ENCODE peak calls at places on chromosomes 2 and 18, in four cellular contexts. J is thoracic aorta, G is fibroblast of lung, W is Panc1. I is an unnamed sample.

GRCh38 chr2:8641516-8641915 is 40.3 kb upstream of the ID2 start:
- DNase-seq in J (no peak), G (no peak), W (no peak), I (no peak)

GRCh38 chr2:120556908-120557307 is 178.8 kb upstream of the GLI2 start:
- DNase-seq in J (no peak), G (no peak), W (no peak), I (no peak)

GRCh38 chr2:111948832-111949231 is 50.4 kb downstream of the MERTK start:
- DNase-seq in J (no peak), G (no peak), W (no peak), I (no peak)

GRCh38 chr2:85433511-85434089 is 15.1 kb downstream of the SH2D6 start:
- DNase-seq in J (no peak), G (peak), W (no peak), I (peak)

GRCh38 chr2:150465703-150466569 is 21.5 kb downstream of the RND3 start:
- DNase-seq in J (no peak), G (no peak), W (peak), I (peak)

GRCh38 chr2:216013080-216013909 is at the start of gene MREG:
- DNase-seq in J (no peak), G (peak), W (no peak), I (peak)

GRCh38 chr2:141728142-141728541 is 402.7 kb downstream of the LRP1B start:
- DNase-seq in J (no peak), G (no peak), W (no peak), I (no peak)

GRCh38 chr2:224958466-224958857 is 83.8 kb downstream of the DOCK10 start:
- DNase-seq in J (no peak), G (no peak), W (no peak), I (peak)

GRCh38 chr2:32289165-32290054 is 11.7 kb downstream of the YIPF4 start:
- DNase-seq in J (no peak), G (peak), W (peak), I (peak)

GRCh38 chr2:57886196-57886786 is 160.3 kb upstream of the VRK2 start:
- DNase-seq in J (no peak), G (no peak), W (no peak), I (no peak)

GRCh38 chr2:181678033-181678586 is 2.2 kb downstream of the NEUROD1 start:
- DNase-seq in J (no peak), G (peak), W (no peak), I (no peak)

GRCh38 chr2:109205447-109205846 is 76.4 kb downstream of the SH3RF3 start:
- DNase-seq in J (no peak), G (no peak), W (no peak), I (no peak)

GRCh38 chr2:150276737-150277136 is 210.7 kb downstream of the RND3 start:
- DNase-seq in J (no peak), G (no peak), W (no peak), I (no peak)

GRCh38 chr18:26309283-26309682 is 83.0 kb downstream of the TAF4B start:
- DNase-seq in J (no peak), G (peak), W (no peak), I (peak)

GRCh38 chr2:223688094-223688835 is 86.1 kb upstream of the SCG2 start:
- DNase-seq in J (no peak), G (no peak), W (no peak), I (no peak)

GRCh38 chr2:61255580-61256437 is 93.8 kb downstream of the C2orf74 start:
- DNase-seq in J (no peak), G (peak), W (no peak), I (peak)

GRCh38 chr2:126863336-126864015 is 35.2 kb upstream of the TEX51 start:
- DNase-seq in J (no peak), G (no peak), W (no peak), I (no peak)

GRCh38 chr18:33444699-33445098 is 4.2 kb upstream of the CCDC178 start:
- DNase-seq in J (no peak), G (no peak), W (no peak), I (no peak)

GRCh38 chr18:33440384-33441043 is at the start of gene CCDC178:
- DNase-seq in J (no peak), G (peak), W (no peak), I (no peak)

GRCh38 chr18:33440011-33440383 is 524 bp downstream of the CCDC178 start:
- DNase-seq in J (no peak), G (peak), W (no peak), I (no peak)
- TF ChIP-seq CTCF in J (peak), G (peak), W (peak), I (no peak)

GRCh38 chr2:104874230-104874629 is 20.3 kb downstream of the POU3F3 start:
- DNase-seq in J (no peak), G (no peak), W (no peak), I (no peak)

GRCh38 chr2:104872866-104873688 is 19.2 kb downstream of the POU3F3 start:
- DNase-seq in J (no peak), G (peak), W (no peak), I (peak)

GRCh38 chr2:104872034-104872865 is 18.3 kb downstream of the POU3F3 start:
- DNase-seq in J (no peak), G (peak), W (no peak), I (no peak)

GRCh38 chr2:104871566-104872033 is 17.7 kb downstream of the POU3F3 start:
- DNase-seq in J (no peak), G (no peak), W (no peak), I (no peak)

GRCh38 chr2:104873689-104874054 is 19.8 kb downstream of the POU3F3 start:
- DNase-seq in J (no peak), G (no peak), W (no peak), I (no peak)
- TF ChIP-seq CTCF in J (no peak), G (no peak), W (peak), I (no peak)

DNA sequence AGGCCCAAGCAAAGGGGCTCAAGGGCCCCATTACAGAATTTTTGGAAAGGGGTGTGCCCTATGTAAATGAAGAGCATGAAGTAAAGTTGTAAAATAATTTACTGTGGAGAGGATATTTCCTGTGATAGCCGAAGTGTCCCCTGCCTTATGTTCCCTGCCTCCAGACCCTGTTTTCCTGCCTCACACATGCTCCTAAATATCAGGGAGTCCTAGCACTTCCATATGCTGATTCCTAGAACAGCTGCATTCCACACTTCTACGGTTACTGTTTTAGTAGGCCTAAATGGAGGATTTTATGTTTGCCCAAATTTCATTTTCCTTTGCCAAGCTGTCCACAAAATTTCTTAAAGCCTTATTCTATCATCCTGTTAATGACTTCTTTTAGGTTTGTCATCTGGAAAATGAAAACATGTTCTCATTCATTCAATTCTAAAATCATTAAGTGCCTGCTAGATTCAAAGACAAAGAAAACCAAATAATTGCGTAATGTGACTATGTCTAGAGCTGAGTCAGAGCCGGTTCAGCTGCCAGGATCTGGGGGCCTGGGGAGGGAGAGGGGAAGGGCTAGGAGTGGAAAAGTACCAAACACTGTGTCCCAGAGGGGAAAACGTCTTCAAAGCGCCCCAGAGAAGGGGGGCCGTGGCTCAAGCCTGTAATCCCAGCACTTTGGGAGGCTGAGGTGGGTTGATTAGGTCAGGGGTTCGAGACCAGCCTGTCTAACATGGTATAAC is 25.8 kb upstream of the IMPA2 start:
- DNase-seq in J (no peak), G (peak), W (no peak), I (peak)
- TF ChIP-seq CTCF in J (no peak), G (no peak), W (no peak), I (no peak)

GRCh38 chr2:71226965-71227560 is at the start of gene PAIP2B:
- DNase-seq in J (peak), G (peak), W (peak), I (peak)
- TF ChIP-seq CTCF in J (no peak), G (no peak), W (no peak), I (no peak)

DNA sequence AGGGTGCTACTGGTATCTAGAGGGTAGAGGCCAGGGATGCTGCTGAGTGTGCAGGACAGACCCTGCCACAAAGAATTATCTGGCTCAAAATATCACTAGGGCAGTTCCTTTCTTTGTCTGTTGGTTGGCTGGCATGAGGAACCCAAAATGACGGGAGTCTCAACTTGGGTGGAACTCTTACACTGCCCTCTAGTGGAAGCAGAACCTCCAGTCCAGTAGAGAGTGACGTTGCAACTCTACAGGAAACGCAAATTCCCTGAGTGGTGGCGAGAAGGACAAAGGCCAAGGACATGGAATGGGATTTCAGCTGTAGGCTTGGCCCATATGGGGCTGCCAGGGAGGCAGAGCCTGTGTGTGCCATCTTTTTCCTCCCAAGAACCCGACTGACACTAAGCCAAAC is 47.1 kb downstream of the COPS8 start:
- DNase-seq in J (no peak), G (no peak), W (no peak), I (no peak)
- TF ChIP-seq CTCF in J (no peak), G (peak), W (peak), I (peak)